ENCODE peak calls at places on chromosomes 7 and 10, in four cellular contexts. R, J, X and W are unnamed samples. For H3K9me3, the result is how much of the 10 kb centered on the place peaks cover.

GRCh38 chr7:21030237-21030636 is 243.6 kb upstream of the SP8 start:
- DNase-seq in X (no peak), J (peak), R (no peak), W (peak)

GRCh38 chr7:2195403-2196246 is 37.1 kb downstream of the MAD1L1 start:
- DNase-seq in R (no peak), X (peak), J (no peak), W (no peak)

GRCh38 chr10:119651514-119652327 is 541 bp downstream of the BAG3 start:
- DNase-seq in X (no peak), R (peak), J (no peak), W (peak)

GRCh38 chr10:132248455-132249231 is 59.1 kb downstream of the STK32C start:
- DNase-seq in X (peak), J (peak), R (peak), W (peak)

GRCh38 chr10:31458974-31459373 is 140.0 kb downstream of the ZEB1 start:
- DNase-seq in X (no peak), J (no peak), R (no peak), W (no peak)

GRCh38 chr10:132387723-132388210 is 9.2 kb upstream of the PWWP2B start:
- DNase-seq in J (no peak), R (peak), X (peak), W (peak)

GRCh38 chr7:138891446-138891810 is 89.8 kb downstream of the KIAA1549 start:
- DNase-seq in X (no peak), J (no peak), R (no peak), W (no peak)

GRCh38 chr7:123865517-123866117 is 20.6 kb downstream of the HYAL4 start:
- DNase-seq in X (peak), R (peak), J (peak), W (peak)

GRCh38 chr7:30321992-30322637 is 37.7 kb downstream of the ZNRF2 start:
- DNase-seq in J (no peak), R (no peak), X (no peak), W (no peak)

GRCh38 chr7:127702938-127703337 is 50.9 kb downstream of the SND1 start:
- DNase-seq in J (no peak), X (no peak), R (no peak), W (no peak)

GRCh38 chr10:132662186-132662920 is 123.6 kb downstream of the NKX6-2 start:
- DNase-seq in R (no peak), X (no peak), J (no peak), W (no peak)

DNA sequence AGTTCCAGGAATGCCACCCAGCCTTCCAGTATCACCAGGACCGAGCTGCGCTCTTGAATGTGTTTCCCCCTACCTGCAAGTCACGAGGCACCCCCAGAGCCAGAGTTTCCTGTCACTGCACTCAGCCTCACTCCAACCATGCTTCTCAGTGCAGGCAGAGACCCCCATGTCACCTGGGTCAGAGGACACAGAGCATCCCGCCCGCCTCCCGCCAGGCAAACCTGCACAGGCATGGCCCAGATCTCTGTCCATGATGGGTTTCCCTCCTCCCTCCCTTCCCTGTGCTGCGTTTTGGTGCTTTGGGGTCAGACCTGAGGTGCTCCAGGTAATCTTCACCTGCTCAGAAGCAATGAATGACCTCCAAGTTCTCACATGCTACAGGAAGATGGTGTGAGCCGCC is 3.1 kb upstream of the RET start:
- DNase-seq in J (no peak), X (no peak), R (no peak), W (no peak)
- H3K4me3 ChIP-seq in J (no peak), X (no peak), R (no peak), W (no peak)

DNA sequence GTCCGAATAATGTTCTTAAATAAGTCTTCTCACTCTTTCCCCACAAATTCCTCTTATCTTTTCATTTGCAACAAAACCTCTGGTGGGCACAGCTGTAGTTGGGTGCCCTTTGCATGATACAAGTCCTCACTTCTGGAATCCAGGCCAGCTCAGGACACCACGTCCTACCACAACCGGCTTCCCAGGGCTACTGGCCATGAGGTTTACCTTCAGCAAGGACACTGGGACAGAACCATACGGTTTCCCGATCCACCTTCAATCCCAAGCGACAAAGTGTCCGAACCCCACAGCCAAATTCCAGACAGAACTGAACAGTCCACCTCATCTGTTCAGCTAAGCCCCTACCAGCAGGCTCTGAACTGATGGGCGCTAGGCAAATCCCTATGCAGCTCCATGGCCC is 174.6 kb downstream of the FAM107B start:
- DNase-seq in X (no peak), R (no peak), J (no peak), W (no peak)
- H3K27ac ChIP-seq in X (no peak), R (no peak), J (no peak), W (no peak)

GRCh38 chr10:8319704-8320103 is 265.2 kb downstream of the GATA3 start:
- DNase-seq in J (no peak), X (no peak), R (no peak), W (no peak)
- H3K9me3 ChIP-seq in J (under half), X (under half), R (under half), W (under half)

GRCh38 chr10:99233680-99234018 is 2.0 kb downstream of the HPSE2 start:
- DNase-seq in X (no peak), R (no peak), J (no peak), W (no peak)
- H3K4me3 ChIP-seq in X (no peak), R (peak), J (peak), W (peak)

GRCh38 chr7:156969972-156970420 is 20.5 kb downstream of the NOM1 start:
- DNase-seq in X (no peak), J (no peak), R (no peak), W (no peak)
- H3K27ac ChIP-seq in X (no peak), J (no peak), R (no peak), W (no peak)

DNA sequence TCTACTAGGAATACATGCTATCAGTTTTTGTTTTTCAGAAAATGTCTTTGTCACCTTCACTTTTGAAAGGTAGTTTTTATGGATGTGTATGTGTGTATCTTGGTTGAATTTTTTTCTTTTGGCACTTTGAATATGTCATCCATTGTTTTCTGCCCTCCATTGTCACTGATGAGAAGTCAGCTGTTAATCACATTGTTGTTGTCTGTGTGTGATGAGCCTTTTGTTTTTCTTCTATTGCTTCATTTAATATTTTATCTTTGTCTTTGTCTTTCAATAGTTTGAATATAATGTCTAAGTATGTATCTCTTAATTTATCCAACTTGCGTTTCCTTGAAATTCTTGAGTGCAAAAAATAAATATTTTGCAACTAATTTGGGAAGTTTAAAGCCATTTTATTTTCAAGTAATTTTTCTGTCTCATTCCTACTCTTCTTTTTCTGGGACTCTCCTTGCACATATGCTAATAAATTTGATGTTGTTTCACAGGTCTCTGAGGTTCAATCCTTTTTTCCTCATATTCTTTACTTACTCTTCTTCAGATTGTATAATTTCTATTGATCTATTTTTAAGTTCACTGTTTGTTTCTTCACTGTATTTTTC is 546.9 kb upstream of the GHITM start:
- DNase-seq in X (no peak), J (no peak), R (no peak), W (no peak)
- H3K9me3 ChIP-seq in X (under half), J (under half), R (under half), W (under half)

GRCh38 chr10:5841965-5842364 is 28.7 kb upstream of the GDI2 start:
- DNase-seq in J (no peak), R (no peak), X (no peak), W (peak)

GRCh38 chr10:5835446-5836095 is 22.3 kb upstream of the GDI2 start:
- DNase-seq in J (no peak), X (no peak), R (no peak), W (peak)

GRCh38 chr10:5843814-5844705 is 30.8 kb upstream of the GDI2 start:
- DNase-seq in X (no peak), J (no peak), R (no peak), W (peak)

GRCh38 chr10:5840314-5841307 is 27.4 kb upstream of the GDI2 start:
- DNase-seq in X (peak), R (no peak), J (no peak), W (peak)
- H3K4me3 ChIP-seq in X (no peak), R (no peak), J (no peak), W (no peak)

GRCh38 chr7:151192002-151192539 is 5.0 kb upstream of the ASB10 start:
- DNase-seq in J (no peak), X (no peak), R (no peak), W (no peak)
- H3K27ac ChIP-seq in J (no peak), X (no peak), R (no peak), W (no peak)